ENCODE peak calls at places on chromosomes 13 and 19, in four cellular contexts. U is tibial nerve, A is transverse colon, T is adrenal gland. I is an unnamed sample.

GRCh38 chr19:35756373-35757230 is at the start of gene HSPB6:
- DNase-seq in U (peak; percentile 52), A (peak; percentile 42), T (peak; percentile 76), I (peak; percentile 88)

GRCh38 chr19:40512473-40513344 is 45.9 kb downstream of the SPTBN4 start:
- DNase-seq in T (peak; percentile 20), A (no peak), U (no peak), I (no peak)

GRCh38 chr13:33710924-33711323 is 107.0 kb upstream of the RFC3 start:
- DNase-seq in A (no peak), U (no peak), T (no peak), I (no peak)

GRCh38 chr19:30799854-30800755 is 427.9 kb downstream of the ZNF536 start:
- DNase-seq in A (peak; percentile 39), T (peak; percentile 45), U (peak; percentile 47), I (peak; percentile 46)

GRCh38 chr13:51000576-51001260 is 91.1 kb downstream of the RNASEH2B start:
- DNase-seq in A (peak; percentile 23), U (peak; percentile 71), T (peak; percentile 61), I (peak; percentile 43)

GRCh38 chr13:21077360-21078353 is 16.3 kb upstream of the LATS2 start:
- DNase-seq in A (no peak), U (no peak), T (no peak), I (no peak)

GRCh38 chr19:40611096-40611495 is 9.9 kb downstream of the LTBP4 start:
- DNase-seq in T (no peak), A (peak; percentile 64), U (no peak), I (no peak)

GRCh38 chr19:29665826-29666633 is 769 bp downstream of the PLEKHF1 start:
- DNase-seq in T (peak; percentile 69), U (no peak), A (peak; percentile 41), I (peak; percentile 72)

GRCh38 chr19:23075031-23075733 is 41.6 kb upstream of the ZNF730 start:
- DNase-seq in U (no peak), T (peak; percentile 19), A (peak; percentile 19), I (peak; percentile 81)

GRCh38 chr13:38180670-38181069 is 169.0 kb upstream of the UFM1 start:
- DNase-seq in U (no peak), A (no peak), T (no peak), I (no peak)

GRCh38 chr13:48749144-48749543 is 95.4 kb downstream of the CYSLTR2 start:
- DNase-seq in T (peak; percentile 31), U (no peak), A (no peak), I (no peak)

GRCh38 chr19:41859213-41859617 is 840 bp upstream of the RPS19 start:
- DNase-seq in T (no peak), U (no peak), A (no peak), I (no peak)

GRCh38 chr13:19586904-19587634 is 25.7 kb upstream of the TPTE2 start:
- DNase-seq in U (no peak), A (peak; percentile 55), T (peak; percentile 31), I (no peak)

GRCh38 chr13:37141011-37141410 is 35.5 kb upstream of the CSNK1A1L start:
- DNase-seq in A (no peak), U (no peak), T (no peak), I (no peak)

GRCh38 chr19:34220472-34221063 is 33.8 kb upstream of the GARRE1 start:
- DNase-seq in U (peak; percentile 86), A (peak; percentile 65), T (peak; percentile 77), I (peak; percentile 55)

GRCh38 chr19:45456500-45456815 is 11.3 kb upstream of the FOSB start:
- DNase-seq in A (no peak), T (no peak), U (no peak), I (no peak)

GRCh38 chr13:93017493-93018112 is 209.0 kb upstream of the GPC6 start:
- DNase-seq in A (no peak), U (no peak), T (no peak), I (no peak)

GRCh38 chr13:102628559-102628958 is 31.8 kb downstream of the TPP2 start:
- DNase-seq in U (no peak), A (no peak), T (no peak), I (no peak)

GRCh38 chr13:35887028-35887666 is 244.0 kb downstream of the DCLK1 start:
- DNase-seq in A (no peak), T (no peak), U (no peak), I (no peak)

GRCh38 chr19:55212447-55212846 is 3.1 kb upstream of the PTPRH start:
- DNase-seq in U (no peak), A (peak; percentile 67), T (no peak), I (no peak)

GRCh38 chr19:3535235-3535921 is 3.6 kb upstream of the TEKTIP1 start:
- DNase-seq in T (no peak), A (no peak), U (no peak), I (peak; percentile 36)

GRCh38 chr13:113155201-113155600 is 3.2 kb upstream of the PROZ start:
- DNase-seq in U (no peak), T (no peak), A (no peak), I (no peak)

GRCh38 chr13:114041493-114041892 is 67.6 kb upstream of the C13orf46 start:
- DNase-seq in A (no peak), T (no peak), U (no peak), I (no peak)

GRCh38 chr19:58456111-58456510 is 4.7 kb downstream of the ZNF324B start:
- DNase-seq in U (no peak), A (no peak), T (no peak), I (no peak)

GRCh38 chr13:34803756-34804155 is 138.3 kb upstream of the NBEA start:
- DNase-seq in T (no peak), A (no peak), U (no peak), I (no peak)

DNA sequence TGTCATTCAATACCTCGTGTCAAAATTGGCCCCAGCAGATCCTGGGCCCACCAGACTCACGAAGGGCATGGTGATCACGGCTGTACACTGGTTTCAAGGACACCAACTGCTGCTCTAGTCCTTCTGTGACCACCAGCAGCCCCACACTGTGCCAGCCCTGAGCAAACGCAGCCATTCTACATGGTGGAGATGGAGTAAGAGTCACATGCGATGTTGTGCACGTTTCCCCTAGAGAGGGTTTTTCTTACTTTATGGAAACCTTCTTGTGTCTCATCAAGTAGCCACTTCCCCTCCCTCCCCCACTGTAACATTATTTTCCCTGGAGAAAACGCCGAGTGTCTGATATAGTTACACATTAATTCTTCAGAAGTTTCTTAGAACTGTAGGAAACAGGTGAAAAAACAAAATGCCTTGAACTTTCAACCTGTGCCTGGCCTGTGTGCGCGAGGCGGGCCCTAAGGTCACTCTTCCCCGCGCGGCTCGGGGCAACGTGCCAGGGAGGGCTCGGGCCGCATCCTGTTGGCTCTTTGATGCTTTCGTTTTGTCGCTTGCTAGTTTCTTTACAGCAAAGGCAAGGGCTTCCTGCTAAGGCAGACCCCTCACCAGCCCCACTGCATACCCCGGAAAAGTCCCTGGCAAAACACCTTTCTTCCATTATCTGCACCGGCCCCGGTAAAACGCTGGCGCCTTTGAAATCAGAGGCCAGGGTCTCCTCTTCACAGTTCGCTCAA is 44.6 kb downstream of the GGACT start:
- DNase-seq in U (no peak), T (no peak), A (no peak), I (no peak)
- H3K4me1 ChIP-seq in U (no peaks in the 10 kb centered on the region), T (peaks cover 11% of the 10 kb centered on the region), A (no peaks in the 10 kb centered on the region), I (peaks cover 9% of the 10 kb centered on the region)

GRCh38 chr13:110640591-110641029 is 25.3 kb downstream of the NAXD start:
- DNase-seq in A (no peak), U (no peak), T (peak; percentile 65), I (peak; percentile 71)
- TF ChIP-seq POLR2A in A (no peak), U (no peak), T (no peak), I (no peak)

GRCh38 chr19:15253076-15253475 is 20.8 kb upstream of the EPHX3 start:
- DNase-seq in A (no peak), T (no peak), U (no peak), I (no peak)
- H3K36me3 ChIP-seq in A (no peaks in the 10 kb centered on the region), T (no peaks in the 10 kb centered on the region), U (peaks cover 34% of the 10 kb centered on the region), I (no peaks in the 10 kb centered on the region)

GRCh38 chr13:59480857-59481256 is 682.9 kb downstream of the DIAPH3 start:
- DNase-seq in U (no peak), A (no peak), T (no peak), I (no peak)

GRCh38 chr13:59479629-59480028 is 684.1 kb downstream of the DIAPH3 start:
- DNase-seq in T (no peak), A (no peak), U (no peak), I (no peak)

GRCh38 chr13:59487883-59488282 is 675.8 kb downstream of the DIAPH3 start:
- DNase-seq in T (no peak), A (no peak), U (no peak), I (no peak)

GRCh38 chr13:59480398-59480797 is 683.3 kb downstream of the DIAPH3 start:
- DNase-seq in U (no peak), A (no peak), T (no peak), I (no peak)

DNA sequence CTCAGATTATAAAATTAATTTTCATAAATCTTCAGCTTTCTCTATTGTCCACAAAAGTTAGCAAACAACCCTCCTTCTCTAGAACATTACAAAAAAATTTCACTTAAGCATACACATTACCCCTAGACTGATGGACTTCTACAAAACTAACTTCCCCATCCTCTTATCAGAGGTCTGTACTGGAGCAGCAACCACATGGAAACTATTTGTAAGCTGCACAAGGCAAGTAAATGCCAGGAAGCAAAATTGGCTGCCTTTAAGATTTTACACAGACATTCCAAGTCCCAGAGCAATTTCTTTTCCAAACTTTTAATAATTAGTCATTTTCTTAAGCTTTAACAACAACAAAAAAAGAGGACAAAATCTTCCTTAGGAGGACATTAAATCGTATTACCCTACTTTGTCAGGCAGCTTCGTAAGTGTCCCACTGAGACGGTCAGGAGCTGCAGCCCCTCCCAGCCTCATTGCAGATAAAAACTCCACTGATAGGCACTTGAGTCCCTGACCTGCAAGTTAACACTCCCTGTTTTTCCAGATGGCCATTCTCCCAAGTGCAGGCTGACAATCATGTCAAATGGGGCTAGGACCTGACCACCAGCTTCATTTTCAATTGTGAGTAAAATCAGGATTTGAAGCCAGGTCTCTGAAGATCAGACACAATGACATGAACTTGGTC is 680.1 kb downstream of the DIAPH3 start:
- DNase-seq in T (no peak), A (no peak), U (no peak), I (no peak)
- H3K4me1 ChIP-seq in T (no peaks in the 10 kb centered on the region), A (peaks cover 7% of the 10 kb centered on the region), U (no peaks in the 10 kb centered on the region), I (peaks cover 4% of the 10 kb centered on the region)